ENCODE peak calls at places on chromosomes 12 and 14, in nine cellular contexts. Z is naive B cell; B is naive thymus-derived CD4-positive, alpha-beta T cell; R is RWPE2; G is AML-193; H is stimulated activated CD8-positive, alpha-beta memory T cell treated with anti-CD3 and anti-CD28 coated beads, Interleukin-4, amount 100 ng/mL, for 1 hour; A is AG20443; Y is GM20000; T is NCI-H1048. N is an unnamed sample.

GRCh38 chr12:70246580-70246979 is 3.3 kb downstream of the CNOT2 start:
- DNase-seq in Z (no peak), B (no peak), R (no peak), G (no peak), H (no peak), A (peak; percentile 5), Y (no peak), T (peak; percentile 18), N (no peak)

GRCh38 chr12:87953257-87953860 is 75.8 kb downstream of the C12orf50 start:
- DNase-seq in Z (no peak), B (no peak), R (no peak), G (peak; percentile 35), H (no peak), A (peak; percentile 54), Y (peak; percentile 16), T (no peak), N (peak; percentile 14)

GRCh38 chr14:68506021-68506644 is 286.7 kb downstream of the ZFP36L1 start:
- DNase-seq in Z (no peak), B (peak; percentile 13), R (no peak), G (no peak), H (no peak), A (peak; percentile 74), Y (no peak), T (no peak), N (no peak)

GRCh38 chr14:99764222-99764706 is 28.9 kb upstream of the EML1 start:
- DNase-seq in Z (no peak), B (no peak), R (no peak), G (no peak), H (no peak), A (no peak), Y (no peak), T (no peak), N (no peak)

GRCh38 chr12:87464565-87464964 is 564.6 kb downstream of the C12orf50 start:
- DNase-seq in Z (no peak), B (no peak), R (no peak), G (no peak), H (no peak), A (no peak), Y (no peak), T (no peak), N (no peak)

GRCh38 chr14:32744811-32745445 is 193.8 kb upstream of the NPAS3 start:
- DNase-seq in Z (no peak), B (no peak), R (no peak), G (no peak), H (no peak), A (no peak), Y (no peak), T (no peak), N (no peak)

GRCh38 chr14:86333506-86333905 is 803.6 kb downstream of the FLRT2 start:
- DNase-seq in Z (no peak), B (no peak), R (no peak), G (no peak), H (no peak), A (no peak), Y (no peak), T (no peak), N (no peak)

GRCh38 chr14:20707622-20708021 is 19.1 kb downstream of the ANG start:
- DNase-seq in Z (no peak), B (no peak), R (no peak), G (no peak), H (no peak), A (no peak), Y (no peak), T (no peak), N (no peak)

GRCh38 chr12:95115641-95116040 is 42.2 kb upstream of the NR2C1 start:
- DNase-seq in Z (no peak), B (no peak), R (no peak), G (no peak), H (no peak), A (no peak), Y (no peak), T (no peak), N (no peak)

GRCh38 chr12:110271015-110271414 is 10.0 kb upstream of the ATP2A2 start:
- DNase-seq in Z (no peak), B (no peak), R (no peak), G (no peak), H (no peak), A (no peak), Y (no peak), T (no peak), N (no peak)